ENCODE peak calls at places on chromosome 10, in seven cellular contexts. One of them, this sample, is unnamed. For H3K4me1, the result is how much of the 10 kb centered on the place peaks cover.

GRCh38 chr10:80468002-80468401 is 13.9 kb downstream of the TSPAN14 start:
- DNase-seq in mesenchymal stem cell: no peak
- DNase-seq in GM12878: no peak
- DNase-seq in fibroblast of lung: no peak
- DNase-seq in H9: peak
- DNase-seq in mammary epithelial cell: no peak
- DNase-seq in Karpas-422: no peak
- DNase-seq in this sample: no peak

GRCh38 chr10:120423350-120424197 is 33.5 kb upstream of the PLPP4 start:
- DNase-seq in mammary epithelial cell: peak
- DNase-seq in Karpas-422: peak
- DNase-seq in mesenchymal stem cell: peak
- DNase-seq in GM12878: no peak
- DNase-seq in fibroblast of lung: no peak
- DNase-seq in H9: peak
- DNase-seq in this sample: peak

GRCh38 chr10:111093741-111094380 is 17.0 kb downstream of the ADRA2A start:
- DNase-seq in fibroblast of lung: no peak
- DNase-seq in GM12878: no peak
- DNase-seq in Karpas-422: no peak
- DNase-seq in H9: no peak
- DNase-seq in mesenchymal stem cell: peak
- DNase-seq in mammary epithelial cell: peak
- DNase-seq in this sample: no peak

GRCh38 chr10:29169021-29169420 is 119.8 kb upstream of the LYZL1 start:
- DNase-seq in GM12878: no peak
- DNase-seq in fibroblast of lung: no peak
- DNase-seq in H9: no peak
- DNase-seq in Karpas-422: no peak
- DNase-seq in mammary epithelial cell: peak
- DNase-seq in mesenchymal stem cell: no peak
- DNase-seq in this sample: no peak

GRCh38 chr10:110976577-110976976 is 57.2 kb downstream of the SHOC2 start:
- DNase-seq in GM12878: no peak
- DNase-seq in Karpas-422: no peak
- DNase-seq in H9: no peak
- DNase-seq in mesenchymal stem cell: no peak
- DNase-seq in fibroblast of lung: no peak
- DNase-seq in mammary epithelial cell: no peak
- DNase-seq in this sample: no peak

GRCh38 chr10:20004087-20004523 is 187.9 kb downstream of the PLXDC2 start:
- DNase-seq in mesenchymal stem cell: peak
- DNase-seq in mammary epithelial cell: peak
- DNase-seq in GM12878: peak
- DNase-seq in Karpas-422: peak
- DNase-seq in H9: no peak
- DNase-seq in fibroblast of lung: peak
- DNase-seq in this sample: no peak

GRCh38 chr10:100655760-100656421 is 89.5 kb upstream of the PAX2 start:
- DNase-seq in H9: no peak
- DNase-seq in Karpas-422: no peak
- DNase-seq in mesenchymal stem cell: no peak
- DNase-seq in mammary epithelial cell: no peak
- DNase-seq in GM12878: no peak
- DNase-seq in fibroblast of lung: no peak
- DNase-seq in this sample: no peak

GRCh38 chr10:129773359-129773990 is 190.6 kb downstream of the EBF3 start:
- DNase-seq in H9: peak
- DNase-seq in Karpas-422: no peak
- DNase-seq in mesenchymal stem cell: no peak
- DNase-seq in fibroblast of lung: no peak
- DNase-seq in GM12878: no peak
- DNase-seq in mammary epithelial cell: no peak
- DNase-seq in this sample: no peak

DNA sequence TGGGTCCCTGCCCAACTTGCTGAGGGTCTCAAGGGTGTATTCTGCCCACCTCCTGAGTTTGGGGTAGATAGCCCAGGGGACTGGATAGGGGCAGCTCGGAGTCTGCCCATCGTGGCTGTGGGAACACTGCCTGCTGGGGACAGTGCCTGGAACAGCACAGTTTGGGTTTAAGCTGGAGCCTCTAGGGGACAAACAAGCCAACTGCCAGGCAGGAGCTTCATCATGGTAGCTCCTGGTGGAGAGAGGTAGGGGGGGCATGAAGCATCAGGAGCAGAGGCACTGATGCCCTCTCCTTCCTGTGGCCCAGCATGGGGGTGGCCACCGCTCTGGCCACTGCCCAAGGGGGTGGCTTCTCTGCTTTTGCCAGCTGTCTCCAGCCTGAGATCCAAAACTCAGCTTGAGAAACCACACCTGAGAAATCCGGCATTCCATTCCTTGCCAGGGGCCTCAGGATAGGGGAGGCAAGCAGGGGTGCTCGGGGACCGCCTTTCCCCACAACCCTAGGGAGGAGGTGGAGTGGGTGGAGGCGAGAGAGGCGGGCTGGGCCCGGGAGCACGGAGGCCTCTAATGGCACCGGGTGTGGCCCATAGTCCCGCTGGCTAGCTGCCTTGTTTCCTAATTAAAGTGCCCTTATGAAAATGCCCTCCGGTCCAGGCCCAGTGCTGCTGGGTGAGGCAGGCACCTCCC is 47.6 kb downstream of the UNC5B start:
- DNase-seq in Karpas-422: no peak
- DNase-seq in fibroblast of lung: peak
- DNase-seq in H9: no peak
- DNase-seq in mammary epithelial cell: peak
- DNase-seq in mesenchymal stem cell: no peak
- DNase-seq in GM12878: no peak
- DNase-seq in this sample: peak
- H3K4me1 ChIP-seq in Karpas-422: under half
- H3K4me1 ChIP-seq in fibroblast of lung: under half
- H3K4me1 ChIP-seq in H9: under half
- H3K4me1 ChIP-seq in mammary epithelial cell: under half
- H3K4me1 ChIP-seq in mesenchymal stem cell: under half
- H3K4me1 ChIP-seq in GM12878: under half
- H3K4me1 ChIP-seq in this sample: under half

GRCh38 chr10:124736491-124737136 is 7.6 kb downstream of the FAM53B start:
- DNase-seq in Karpas-422: no peak
- DNase-seq in H9: peak
- DNase-seq in fibroblast of lung: peak
- DNase-seq in mammary epithelial cell: peak
- DNase-seq in GM12878: no peak
- DNase-seq in mesenchymal stem cell: peak
- DNase-seq in this sample: peak

GRCh38 chr10:124737221-124737620 is 7.0 kb downstream of the FAM53B start:
- DNase-seq in mesenchymal stem cell: no peak
- DNase-seq in mammary epithelial cell: no peak
- DNase-seq in Karpas-422: no peak
- DNase-seq in fibroblast of lung: no peak
- DNase-seq in H9: peak
- DNase-seq in GM12878: no peak
- DNase-seq in this sample: no peak

GRCh38 chr10:124739119-124739921 is 4.9 kb downstream of the FAM53B start:
- DNase-seq in H9: no peak
- DNase-seq in Karpas-422: no peak
- DNase-seq in fibroblast of lung: no peak
- DNase-seq in mammary epithelial cell: no peak
- DNase-seq in mesenchymal stem cell: peak
- DNase-seq in GM12878: no peak
- DNase-seq in this sample: no peak

GRCh38 chr10:124738441-124738840 is 5.7 kb downstream of the FAM53B start:
- DNase-seq in Karpas-422: no peak
- DNase-seq in mesenchymal stem cell: no peak
- DNase-seq in mammary epithelial cell: no peak
- DNase-seq in fibroblast of lung: no peak
- DNase-seq in H9: no peak
- DNase-seq in GM12878: no peak
- DNase-seq in this sample: no peak

GRCh38 chr10:124737708-124738107 is 6.5 kb downstream of the FAM53B start:
- DNase-seq in GM12878: no peak
- DNase-seq in H9: no peak
- DNase-seq in mammary epithelial cell: no peak
- DNase-seq in Karpas-422: no peak
- DNase-seq in fibroblast of lung: no peak
- DNase-seq in mesenchymal stem cell: no peak
- DNase-seq in this sample: no peak
- H3K9ac ChIP-seq in GM12878: no peak
- H3K9ac ChIP-seq in H9: no peak
- H3K9ac ChIP-seq in mammary epithelial cell: no peak
- H3K9ac ChIP-seq in Karpas-422: peak
- H3K9ac ChIP-seq in fibroblast of lung: no peak
- H3K9ac ChIP-seq in mesenchymal stem cell: no peak
- H3K9ac ChIP-seq in this sample: peak

GRCh38 chr10:124377101-124377500 is 41.6 kb downstream of the OAT start:
- DNase-seq in mesenchymal stem cell: no peak
- DNase-seq in H9: no peak
- DNase-seq in fibroblast of lung: no peak
- DNase-seq in mammary epithelial cell: no peak
- DNase-seq in Karpas-422: no peak
- DNase-seq in GM12878: no peak
- DNase-seq in this sample: no peak

GRCh38 chr10:124375691-124376090 is 43.0 kb downstream of the OAT start:
- DNase-seq in mammary epithelial cell: no peak
- DNase-seq in mesenchymal stem cell: no peak
- DNase-seq in GM12878: no peak
- DNase-seq in fibroblast of lung: no peak
- DNase-seq in Karpas-422: no peak
- DNase-seq in H9: no peak
- DNase-seq in this sample: no peak

GRCh38 chr10:124374535-124375352 is 44.0 kb downstream of the OAT start:
- DNase-seq in mammary epithelial cell: no peak
- DNase-seq in Karpas-422: no peak
- DNase-seq in fibroblast of lung: no peak
- DNase-seq in GM12878: no peak
- DNase-seq in H9: no peak
- DNase-seq in mesenchymal stem cell: no peak
- DNase-seq in this sample: no peak

GRCh38 chr10:124375353-124375614 is 43.4 kb downstream of the OAT start:
- DNase-seq in mammary epithelial cell: no peak
- DNase-seq in fibroblast of lung: no peak
- DNase-seq in GM12878: no peak
- DNase-seq in Karpas-422: no peak
- DNase-seq in H9: no peak
- DNase-seq in mesenchymal stem cell: no peak
- DNase-seq in this sample: no peak

GRCh38 chr10:124376411-124376810 is 42.3 kb downstream of the OAT start:
- DNase-seq in Karpas-422: no peak
- DNase-seq in H9: no peak
- DNase-seq in GM12878: no peak
- DNase-seq in fibroblast of lung: no peak
- DNase-seq in mesenchymal stem cell: no peak
- DNase-seq in mammary epithelial cell: no peak
- DNase-seq in this sample: no peak
- H3K4me1 ChIP-seq in Karpas-422: under half
- H3K4me1 ChIP-seq in H9: under half
- H3K4me1 ChIP-seq in GM12878: under half
- H3K4me1 ChIP-seq in fibroblast of lung: under half
- H3K4me1 ChIP-seq in mesenchymal stem cell: under half
- H3K4me1 ChIP-seq in mammary epithelial cell: under half
- H3K4me1 ChIP-seq in this sample: under half

DNA sequence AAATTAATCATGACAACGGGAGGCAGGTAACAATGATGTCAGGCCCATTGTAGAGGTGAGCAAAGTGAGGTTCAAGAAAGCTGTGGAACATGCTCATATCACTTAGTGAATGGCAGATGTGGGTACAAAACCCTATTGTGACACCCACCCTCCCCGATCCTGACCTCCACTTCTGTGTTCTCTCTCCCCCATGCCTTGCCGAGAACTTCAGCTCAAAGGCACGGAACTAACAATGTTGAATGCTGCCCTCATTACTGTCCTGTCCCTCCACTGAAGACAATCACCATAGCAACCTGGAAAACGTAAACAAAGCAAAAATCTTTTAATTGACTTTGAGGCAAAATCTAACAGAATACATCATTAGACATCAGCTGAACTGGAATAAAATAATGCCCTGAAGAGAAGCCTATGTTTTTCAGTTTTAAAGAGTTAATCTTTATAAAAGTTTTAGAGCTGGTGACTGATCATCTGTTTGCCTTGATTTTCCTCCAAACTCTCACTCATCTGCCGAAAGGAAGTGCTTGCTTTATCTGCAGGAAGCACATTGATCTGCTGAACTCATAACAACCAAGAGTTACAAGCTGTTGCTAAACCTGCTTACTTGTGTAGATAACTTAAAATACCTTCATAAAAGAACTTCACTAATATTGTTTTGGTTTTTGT is 133.6 kb downstream of the CUBN start:
- DNase-seq in mesenchymal stem cell: peak
- DNase-seq in mammary epithelial cell: no peak
- DNase-seq in H9: no peak
- DNase-seq in fibroblast of lung: peak
- DNase-seq in GM12878: no peak
- DNase-seq in Karpas-422: no peak
- DNase-seq in this sample: peak
- H3K9ac ChIP-seq in mesenchymal stem cell: peak
- H3K9ac ChIP-seq in mammary epithelial cell: no peak
- H3K9ac ChIP-seq in H9: no peak
- H3K9ac ChIP-seq in fibroblast of lung: no peak
- H3K9ac ChIP-seq in GM12878: no peak
- H3K9ac ChIP-seq in Karpas-422: no peak
- H3K9ac ChIP-seq in this sample: no peak

GRCh38 chr10:79318369-79318768 is 28.9 kb upstream of the PPIF start:
- DNase-seq in H9: no peak
- DNase-seq in GM12878: no peak
- DNase-seq in mammary epithelial cell: no peak
- DNase-seq in mesenchymal stem cell: no peak
- DNase-seq in Karpas-422: no peak
- DNase-seq in fibroblast of lung: no peak
- DNase-seq in this sample: no peak

GRCh38 chr10:79320785-79321493 is 26.3 kb upstream of the PPIF start:
- DNase-seq in H9: no peak
- DNase-seq in mesenchymal stem cell: peak
- DNase-seq in Karpas-422: no peak
- DNase-seq in GM12878: no peak
- DNase-seq in fibroblast of lung: peak
- DNase-seq in mammary epithelial cell: peak
- DNase-seq in this sample: peak

GRCh38 chr10:79316671-79317431 is 30.4 kb upstream of the PPIF start:
- DNase-seq in Karpas-422: peak
- DNase-seq in H9: no peak
- DNase-seq in GM12878: peak
- DNase-seq in mesenchymal stem cell: peak
- DNase-seq in mammary epithelial cell: no peak
- DNase-seq in fibroblast of lung: no peak
- DNase-seq in this sample: no peak

GRCh38 chr10:79321494-79321882 is 25.8 kb upstream of the PPIF start:
- DNase-seq in mammary epithelial cell: no peak
- DNase-seq in H9: no peak
- DNase-seq in mesenchymal stem cell: no peak
- DNase-seq in Karpas-422: no peak
- DNase-seq in GM12878: no peak
- DNase-seq in fibroblast of lung: no peak
- DNase-seq in this sample: no peak

GRCh38 chr10:79319372-79319771 is 27.9 kb upstream of the PPIF start:
- DNase-seq in fibroblast of lung: no peak
- DNase-seq in GM12878: no peak
- DNase-seq in mammary epithelial cell: no peak
- DNase-seq in Karpas-422: no peak
- DNase-seq in mesenchymal stem cell: no peak
- DNase-seq in H9: no peak
- DNase-seq in this sample: no peak
- H3K4me1 ChIP-seq in fibroblast of lung: under half
- H3K4me1 ChIP-seq in GM12878: half or more
- H3K4me1 ChIP-seq in mammary epithelial cell: half or more
- H3K4me1 ChIP-seq in Karpas-422: half or more
- H3K4me1 ChIP-seq in mesenchymal stem cell: under half
- H3K4me1 ChIP-seq in H9: under half
- H3K4me1 ChIP-seq in this sample: half or more

This sample was measured in adipocyte.